ENCODE peak calls at places on chromosome 15, in six cellular contexts. D is A549, B is astrocyte of the spinal cord, Z is psoas muscle, U is transverse colon, T is pancreas. A is an unnamed sample.

GRCh38 chr15:41546846-41547786 is 3.1 kb upstream of the RPAP1 start:
- DNase-seq in T (no peak), D (no peak), B (peak; percentile 44), U (no peak), Z (no peak), A (peak; percentile 74)

GRCh38 chr15:34490421-34491193 is 53.0 kb upstream of the GOLGA8A start:
- DNase-seq in B (no peak), D (no peak), Z (no peak), U (no peak), T (peak; percentile 54), A (no peak)

GRCh38 chr15:89673162-89673506 is 6.0 kb downstream of the PLIN1 start:
- DNase-seq in B (no peak), Z (no peak), D (peak; percentile 76), U (no peak), T (no peak), A (no peak)

GRCh38 chr15:84143753-84144314 is 91.7 kb upstream of the GOLGA6L4 start:
- DNase-seq in B (no peak), T (no peak), U (no peak), D (no peak), Z (no peak), A (no peak)

GRCh38 chr15:85748729-85749128 is 46.0 kb downstream of the KLHL25 start:
- DNase-seq in Z (no peak), U (no peak), B (no peak), T (no peak), D (no peak), A (no peak)

GRCh38 chr15:95291878-95292472 is 1038.5 kb upstream of the NR2F2 start:
- DNase-seq in U (no peak), B (peak; percentile 46), T (no peak), D (peak; percentile 42), Z (no peak), A (peak; percentile 59)

GRCh38 chr15:90633361-90633760 is 83.8 kb upstream of the BLM start:
- DNase-seq in U (no peak), T (no peak), D (no peak), B (no peak), Z (no peak), A (no peak)

GRCh38 chr15:57690341-57690966 is 16.1 kb upstream of the POLR2M start:
- DNase-seq in T (no peak), U (no peak), B (no peak), Z (no peak), D (no peak), A (no peak)

GRCh38 chr15:97904196-97904572 is 56.3 kb upstream of the ARRDC4 start:
- DNase-seq in U (peak; percentile 77), Z (peak; percentile 74), T (peak; percentile 90), D (peak; percentile 61), B (peak; percentile 42), A (peak; percentile 63)

GRCh38 chr15:85168642-85169173 is 187.1 kb downstream of the PDE8A start:
- DNase-seq in B (peak; percentile 14), T (peak; percentile 81), Z (no peak), U (peak; percentile 57), D (peak; percentile 73), A (peak; percentile 8)

GRCh38 chr15:38609097-38609738 is 44.6 kb upstream of the RASGRP1 start:
- DNase-seq in T (no peak), B (no peak), U (no peak), D (no peak), Z (no peak), A (no peak)

GRCh38 chr15:29059871-29060640 is 174.3 kb downstream of the APBA2 start:
- DNase-seq in T (no peak), B (no peak), D (no peak), Z (no peak), U (no peak), A (no peak)

GRCh38 chr15:81758789-81759188 is 287.0 kb downstream of the MEX3B start:
- DNase-seq in T (no peak), U (no peak), D (no peak), B (no peak), Z (no peak), A (no peak)

GRCh38 chr15:77187751-77188464 is 117.0 kb upstream of the TSPAN3 start:
- DNase-seq in T (no peak), D (no peak), Z (peak; percentile 16), U (peak; percentile 18), B (peak; percentile 61), A (peak; percentile 68)

GRCh38 chr15:42955518-42955917 is 34.9 kb upstream of the TTBK2 start:
- DNase-seq in D (no peak), T (no peak), U (no peak), B (peak; percentile 74), Z (no peak), A (peak; percentile 73)

GRCh38 chr15:49379996-49380395 is 43.0 kb upstream of the FGF7 start:
- DNase-seq in Z (no peak), B (no peak), T (no peak), U (no peak), D (no peak), A (no peak)

GRCh38 chr15:43515731-43516130 is 1.7 kb upstream of the MAP1A start:
- DNase-seq in B (no peak), Z (no peak), T (no peak), U (no peak), D (no peak), A (no peak)

GRCh38 chr15:64507293-64507802 is 47.0 kb downstream of the ZNF609 start:
- DNase-seq in B (peak; percentile 86), Z (peak; percentile 29), U (peak; percentile 74), T (peak; percentile 65), D (no peak), A (peak; percentile 81)

GRCh38 chr15:98548172-98548971 is 100.0 kb upstream of the IGF1R start:
- DNase-seq in U (peak; percentile 56), B (peak; percentile 51), D (peak; percentile 84), T (peak; percentile 83), Z (peak; percentile 74), A (peak; percentile 70)

GRCh38 chr15:40106203-40107161 is 2.2 kb downstream of the BMF start:
- DNase-seq in B (peak; percentile 14), U (peak; percentile 85), D (peak; percentile 54), T (peak; percentile 68), Z (peak; percentile 70), A (peak; percentile 53)

DNA sequence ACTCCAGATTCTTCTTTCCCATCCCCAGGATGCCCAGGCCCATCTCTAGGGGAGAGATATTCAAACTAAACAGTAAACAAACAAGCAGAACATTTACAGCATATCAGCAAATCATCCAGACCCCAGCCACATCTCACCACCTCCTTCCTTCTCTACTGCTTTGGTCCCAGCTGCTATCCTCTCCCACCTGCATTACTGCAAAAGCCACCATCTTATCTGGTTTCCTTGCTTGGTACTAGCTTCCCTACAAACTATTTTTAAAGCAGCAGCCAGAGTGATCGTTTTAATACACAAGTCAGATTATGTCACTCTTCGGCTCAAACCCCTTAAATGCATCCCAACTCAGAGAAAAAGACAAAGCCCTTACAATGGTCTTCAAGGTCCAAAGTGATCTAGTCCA is 4.8 kb downstream of the LYSMD2 start:
- DNase-seq in D (no peak), B (no peak), Z (no peak), T (no peak), U (no peak), A (no peak)
- H3K4me3 ChIP-seq in D (no peak overlapping the region), B (no peak overlapping the region), Z (no peak overlapping the region), T (no peak overlapping the region), U (no peak overlapping the region), A (no peak overlapping the region)

GRCh38 chr15:100338247-100338646 is 3.5 kb downstream of the ADAMTS17 start:
- DNase-seq in Z (no peak), U (no peak), B (no peak), D (no peak), T (no peak), A (no peak)

GRCh38 chr15:100337422-100338044 is 4.2 kb downstream of the ADAMTS17 start:
- DNase-seq in U (no peak), Z (no peak), D (no peak), T (no peak), B (no peak), A (no peak)

GRCh38 chr15:100339999-100340398 is 1.8 kb downstream of the ADAMTS17 start:
- DNase-seq in D (no peak), T (no peak), U (no peak), B (no peak), Z (no peak), A (no peak)

GRCh38 chr15:100340721-100341661 is 784 bp downstream of the ADAMTS17 start:
- DNase-seq in Z (peak; percentile 37), U (peak; percentile 41), T (peak; percentile 74), B (no peak), D (no peak), A (no peak)

DNA sequence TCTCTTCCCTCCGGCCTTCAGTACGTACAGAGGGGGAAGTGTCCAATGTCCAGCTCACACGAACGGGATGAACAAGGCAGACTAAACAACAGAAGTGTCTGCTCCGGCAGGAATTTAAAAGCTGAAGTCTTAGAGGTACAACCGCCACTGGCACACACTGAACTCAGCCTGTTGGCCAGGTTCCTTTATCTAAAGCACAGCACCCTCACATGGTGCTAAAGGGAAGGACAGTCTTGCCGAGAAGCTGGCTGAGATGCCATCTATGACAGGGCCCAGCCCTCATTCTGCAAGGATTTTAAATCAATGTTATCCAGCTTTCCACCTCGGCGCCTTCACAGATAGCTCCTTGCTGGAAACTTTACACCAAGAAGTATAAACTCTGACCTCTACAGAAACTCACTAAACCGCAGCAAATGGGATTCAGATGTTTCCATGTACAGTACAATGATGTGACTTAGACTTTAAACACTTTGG is 2.8 kb downstream of the ADAMTS17 start:
- DNase-seq in U (peak; percentile 76), T (no peak), Z (peak; percentile 49), B (peak; percentile 81), D (peak; percentile 26), A (peak; percentile 78)
- TF ChIP-seq CTCF in U (peak; percentile 73), T (peak; percentile 65), Z (peak; percentile 64), B (peak; percentile 74), D (peak; percentile 31), A (peak; percentile 64)

GRCh38 chr15:55277116-55277564 is 12.5 kb downstream of the RAB27A start:
- DNase-seq in D (no peak), U (peak; percentile 19), T (no peak), B (peak; percentile 31), Z (no peak), A (peak; percentile 41)
- H3K4me3 ChIP-seq in D (no peak overlapping the region), U (no peak overlapping the region), T (no peak overlapping the region), B (no peak overlapping the region), Z (no peak overlapping the region), A (no peak overlapping the region)

DNA sequence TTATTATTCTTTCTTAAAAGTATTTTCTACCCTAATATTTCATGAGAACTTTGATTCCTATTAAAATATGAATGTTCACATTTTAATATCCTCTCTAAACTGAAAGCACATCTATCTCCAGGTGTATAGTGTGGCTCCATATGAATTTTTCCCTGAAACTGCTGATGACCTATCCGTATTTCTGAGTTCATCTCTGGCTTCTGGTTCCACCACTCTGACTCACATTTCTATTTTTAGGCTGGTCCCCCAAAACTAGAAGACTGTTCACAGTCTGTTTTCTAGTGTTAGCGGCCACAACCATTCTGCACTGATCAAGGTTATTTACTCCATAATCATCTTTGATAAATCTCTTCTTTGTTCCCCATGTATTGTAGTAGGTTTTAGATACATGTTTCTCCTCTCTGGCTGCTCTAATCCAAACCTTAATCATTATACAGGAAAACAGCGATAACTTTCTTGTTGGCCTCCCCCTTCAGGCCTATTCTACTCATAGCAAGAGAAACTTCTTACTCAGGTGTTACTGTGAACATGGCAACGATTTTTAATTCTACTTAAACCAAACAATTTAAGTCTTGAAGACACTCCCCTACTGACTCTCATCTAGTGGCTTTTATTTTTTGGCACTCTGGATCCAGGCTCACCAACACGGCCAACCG is 12.8 kb downstream of the ADPGK start:
- DNase-seq in D (peak; percentile 33), U (no peak), T (no peak), B (no peak), Z (no peak), A (peak; percentile 7)
- TF ChIP-seq CTCF in D (no peak), U (no peak), T (no peak), B (peak; percentile 40), Z (no peak), A (peak; percentile 7)

GRCh38 chr15:80073197-80073596 is 13.7 kb downstream of the ZFAND6 start:
- DNase-seq in U (no peak), T (no peak), B (no peak), Z (no peak), D (no peak), A (no peak)
- H3K4me3 ChIP-seq in U (peak overlapping the region; percentile 49), T (peak overlapping the region; percentile 40), B (peak overlapping the region; percentile 63), Z (peak overlapping the region; percentile 60), D (peak overlapping the region; percentile 37), A (peak overlapping the region; percentile 70)

GRCh38 chr15:73887481-73887880 is 14.1 kb downstream of the TBC1D21 start:
- DNase-seq in D (no peak), B (no peak), U (no peak), T (no peak), Z (no peak), A (no peak)
- TF ChIP-seq CTCF in D (no peak), B (no peak), U (no peak), T (no peak), Z (no peak), A (no peak)